ENCODE peak calls at places on chromosome 4, in five cellular contexts. One of them, this sample, is unnamed.
A peak's percentile ranks its signal among the peaks of the same experiment; 100 is the strongest.

GRCh38 chr4:151674804-151675290 is 86.0 kb downstream of the GATB start:
- DNase-seq in HEK293T: no peak
- DNase-seq in mammary epithelial cell: peak; percentile 69
- DNase-seq in spleen: no peak
- DNase-seq in M059J: peak; percentile 5
- DNase-seq in this sample: no peak

GRCh38 chr4:8435656-8436121 is 4.8 kb downstream of the ACOX3 start:
- DNase-seq in HEK293T: no peak
- DNase-seq in mammary epithelial cell: peak; percentile 32
- DNase-seq in spleen: no peak
- DNase-seq in M059J: no peak
- DNase-seq in this sample: peak; percentile 71

GRCh38 chr4:169305651-169306050 is 34.9 kb upstream of the SH3RF1 start:
- DNase-seq in HEK293T: no peak
- DNase-seq in mammary epithelial cell: no peak
- DNase-seq in spleen: no peak
- DNase-seq in M059J: peak; percentile 44
- DNase-seq in this sample: no peak

GRCh38 chr4:16794816-16795445 is 103.5 kb downstream of the LDB2 start:
- DNase-seq in HEK293T: peak; percentile 55
- DNase-seq in mammary epithelial cell: no peak
- DNase-seq in spleen: no peak
- DNase-seq in M059J: peak; percentile 69
- DNase-seq in this sample: peak; percentile 33

GRCh38 chr4:5215321-5215720 is 164.0 kb downstream of the STK32B start:
- DNase-seq in HEK293T: no peak
- DNase-seq in mammary epithelial cell: no peak
- DNase-seq in spleen: no peak
- DNase-seq in M059J: no peak
- DNase-seq in this sample: no peak

GRCh38 chr4:154304679-154305078 is 186.9 kb downstream of the DCHS2 start:
- DNase-seq in HEK293T: no peak
- DNase-seq in mammary epithelial cell: peak; percentile 51
- DNase-seq in spleen: no peak
- DNase-seq in M059J: no peak
- DNase-seq in this sample: no peak

GRCh38 chr4:89486042-89486441 is 178.4 kb upstream of the GPRIN3 start:
- DNase-seq in HEK293T: peak; percentile 17
- DNase-seq in mammary epithelial cell: peak; percentile 19
- DNase-seq in spleen: no peak
- DNase-seq in M059J: peak; percentile 54
- DNase-seq in this sample: no peak

GRCh38 chr4:141652161-141652778 is 15.9 kb downstream of the IL15 start:
- DNase-seq in HEK293T: peak; percentile 11
- DNase-seq in mammary epithelial cell: no peak
- DNase-seq in spleen: no peak
- DNase-seq in M059J: peak; percentile 82
- DNase-seq in this sample: no peak

This sample was measured in activated CD4-positive, alpha-beta memory T cell treated with anti-CD3 and anti-CD28 coated beads for 36 hours.